ENCODE peak calls at places on chromosomes 16 and 17, in five cellular contexts. L is foreskin melanocyte; S is stimulated activated CD4-positive, alpha-beta T cell treated with anti-CD3 and anti-CD28 coated beads, Interleukin-2, amount 100 ng/mL, for 4 hours; F is hippocampal formation; U is T47D. I is an unnamed sample.

GRCh38 chr17:39264119-39264518 is 38.4 kb upstream of the STAC2 start:
- DNase-seq in L (no peak), S (no peak), F (no peak), U (no peak), I (no peak)

GRCh38 chr16:83374951-83375350 is 432.8 kb upstream of the HSBP1 start:
- DNase-seq in L (no peak), S (no peak), F (no peak), U (no peak), I (no peak)

GRCh38 chr17:50613596-50613995 is 21.1 kb upstream of the ABCC3 start:
- DNase-seq in L (no peak), S (no peak), F (no peak), U (no peak), I (no peak)

GRCh38 chr16:3113765-3114479 is 1.5 kb downstream of the ZNF205 start:
- DNase-seq in L (no peak), S (no peak), F (no peak), U (no peak), I (no peak)

GRCh38 chr16:89531821-89532526 is 23.8 kb downstream of the SPG7 start:
- DNase-seq in L (no peak), S (no peak), F (no peak), U (no peak), I (no peak)

GRCh38 chr16:56246051-56246817 is 54.9 kb downstream of the GNAO1 start:
- DNase-seq in L (no peak), S (no peak), F (peak), U (peak), I (no peak)

GRCh38 chr17:57906910-57907309 is 48.3 kb downstream of the CUEDC1 start:
- DNase-seq in L (peak), S (no peak), F (peak), U (no peak), I (no peak)

GRCh38 chr16:84303023-84303422 is 8.3 kb downstream of the WFDC1 start:
- DNase-seq in L (peak), S (no peak), F (no peak), U (no peak), I (no peak)

GRCh38 chr17:36722903-36723263 is 121.5 kb downstream of the MRM1 start:
- DNase-seq in L (no peak), S (no peak), F (no peak), U (no peak), I (no peak)

GRCh38 chr16:53743149-53743566 is 39.2 kb downstream of the FTO start:
- DNase-seq in L (no peak), S (no peak), F (no peak), U (peak), I (no peak)

GRCh38 chr17:57444632-57445031 is 188.3 kb downstream of the MSI2 start:
- DNase-seq in L (no peak), S (no peak), F (no peak), U (no peak), I (no peak)

GRCh38 chr17:731943-732787 is at the start of gene TLCD3A:
- DNase-seq in L (peak), S (no peak), F (peak), U (peak), I (peak)

GRCh38 chr16:86934581-86935322 is 356.4 kb downstream of the FOXL1 start:
- DNase-seq in L (no peak), S (no peak), F (no peak), U (no peak), I (no peak)

GRCh38 chr17:83149761-83150251 is 70.4 kb downstream of the METRNL start:
- DNase-seq in L (no peak), S (no peak), F (no peak), U (no peak), I (no peak)

I was measured in NCI-H1092 treated with DMSO at 0.1 percent for 48 hours.